ENCODE peak calls at places on chromosomes 1 and 21, in five cellular contexts. Q, L, N, W and X are unnamed samples. For H3K79me2, the result is how much of the 10 kb centered on the place peaks cover.

GRCh38 chr1:223266632-223267172 is 97.3 kb downstream of the SUSD4 start:
- DNase-seq in L (no peak), Q (no peak), W (no peak), N (no peak), X (no peak)

GRCh38 chr1:192453360-192454045 is 122.1 kb upstream of the RGS1 start:
- DNase-seq in Q (no peak), W (no peak), N (no peak), L (no peak), X (no peak)

GRCh38 chr1:168520832-168521231 is 23.0 kb downstream of the XCL2 start:
- DNase-seq in N (no peak), W (no peak), L (no peak), Q (no peak), X (no peak)

GRCh38 chr1:6273380-6273891 is 12.5 kb upstream of the GPR153 start:
- DNase-seq in Q (peak), L (no peak), W (no peak), N (no peak), X (peak)

GRCh38 chr1:221347706-221348105 is 394.2 kb downstream of the DUSP10 start:
- DNase-seq in Q (no peak), N (no peak), L (peak), W (no peak), X (no peak)

GRCh38 chr21:35212393-35213127 is 163.5 kb upstream of the RUNX1 start:
- DNase-seq in W (no peak), N (no peak), L (no peak), Q (no peak), X (no peak)

GRCh38 chr1:178727014-178727895 is 2.2 kb downstream of the RALGPS2 start:
- DNase-seq in N (no peak), L (no peak), Q (no peak), W (no peak), X (no peak)

GRCh38 chr1:99661780-99662179 is 15.9 kb downstream of the PALMD start:
- DNase-seq in L (no peak), N (no peak), Q (no peak), W (no peak), X (no peak)

GRCh38 chr21:21367583-21367982 is 369.4 kb downstream of the NCAM2 start:
- DNase-seq in W (no peak), L (no peak), Q (no peak), N (no peak), X (no peak)

GRCh38 chr1:218259800-218260199 is 25.3 kb upstream of the RRP15 start:
- DNase-seq in N (no peak), Q (peak), L (peak), W (no peak), X (peak)

GRCh38 chr1:200336901-200337391 is 72.9 kb downstream of the ZNF281 start:
- DNase-seq in N (no peak), W (no peak), L (no peak), Q (no peak), X (no peak)

GRCh38 chr1:66436378-66437135 is 97.4 kb upstream of the SGIP1 start:
- DNase-seq in W (peak), N (no peak), L (no peak), Q (no peak), X (peak)

GRCh38 chr21:36584980-36585940 is 105.3 kb upstream of the CLDN14 start:
- DNase-seq in W (no peak), L (no peak), Q (no peak), N (no peak), X (peak)

GRCh38 chr1:2590233-2591141 is 3.9 kb downstream of the PRXL2B start:
- DNase-seq in W (no peak), L (no peak), N (no peak), Q (no peak), X (no peak)

GRCh38 chr1:151995774-151996173 is 2.1 kb upstream of the S100A10 start:
- DNase-seq in W (no peak), L (no peak), N (no peak), Q (no peak), X (no peak)

GRCh38 chr21:31108969-31109368 is 70.7 kb upstream of the KRTAP19-8 start:
- DNase-seq in N (no peak), Q (no peak), W (no peak), L (no peak), X (peak)

GRCh38 chr21:15014220-15014619 is 50.6 kb downstream of the NRIP1 start:
- DNase-seq in N (no peak), Q (no peak), W (no peak), L (no peak), X (no peak)

GRCh38 chr1:180732866-180733265 is 101.0 kb downstream of the XPR1 start:
- DNase-seq in N (no peak), Q (no peak), L (no peak), W (no peak), X (no peak)

GRCh38 chr1:155207578-155208405 is at the start of gene THBS3:
- DNase-seq in W (no peak), L (no peak), Q (peak), N (no peak), X (peak)

GRCh38 chr1:22342734-22343191 is 108.9 kb upstream of the ZBTB40 start:
- DNase-seq in W (no peak), N (no peak), Q (no peak), L (no peak), X (no peak)

GRCh38 chr1:153832293-153832692 is 57.1 kb downstream of the SLC27A3 start:
- DNase-seq in L (no peak), W (no peak), Q (no peak), N (no peak), X (no peak)
- H3K79me2 ChIP-seq in L (under half), W (under half), Q (under half), N (under half), X (under half)

GRCh38 chr1:198669023-198669698 is 30.3 kb downstream of the PTPRC start:
- DNase-seq in N (no peak), W (peak), Q (peak), L (peak), X (no peak)
- TF ChIP-seq CREB1 in N (no peak), W (no peak), Q (no peak), L (no peak), X (no peak)

GRCh38 chr1:111755321-111756123 is at the start of gene DDX20:
- DNase-seq in Q (peak), N (no peak), W (peak), L (peak), X (peak)
- H3K79me2 ChIP-seq in Q (under half), N (under half), W (under half), L (under half), X (under half)

GRCh38 chr1:98315309-98315708 is 346.2 kb upstream of the SNX7 start:
- DNase-seq in W (no peak), N (no peak), Q (no peak), L (no peak), X (no peak)
- TF ChIP-seq CREB1 in W (no peak), N (no peak), Q (no peak), L (no peak), X (no peak)

GRCh38 chr1:26297057-26297790 is 9.2 kb downstream of the UBXN11 start:
- DNase-seq in Q (no peak), W (no peak), L (no peak), N (no peak), X (no peak)
- H3K79me2 ChIP-seq in Q (under half), W (under half), L (under half), N (under half), X (under half)

GRCh38 chr1:209875510-209875909 is 47.7 kb downstream of the UTP25 start:
- DNase-seq in L (peak), N (no peak), Q (no peak), W (no peak), X (peak)
- TF ChIP-seq CREB1 in L (no peak), N (no peak), Q (no peak), W (no peak), X (no peak)

DNA sequence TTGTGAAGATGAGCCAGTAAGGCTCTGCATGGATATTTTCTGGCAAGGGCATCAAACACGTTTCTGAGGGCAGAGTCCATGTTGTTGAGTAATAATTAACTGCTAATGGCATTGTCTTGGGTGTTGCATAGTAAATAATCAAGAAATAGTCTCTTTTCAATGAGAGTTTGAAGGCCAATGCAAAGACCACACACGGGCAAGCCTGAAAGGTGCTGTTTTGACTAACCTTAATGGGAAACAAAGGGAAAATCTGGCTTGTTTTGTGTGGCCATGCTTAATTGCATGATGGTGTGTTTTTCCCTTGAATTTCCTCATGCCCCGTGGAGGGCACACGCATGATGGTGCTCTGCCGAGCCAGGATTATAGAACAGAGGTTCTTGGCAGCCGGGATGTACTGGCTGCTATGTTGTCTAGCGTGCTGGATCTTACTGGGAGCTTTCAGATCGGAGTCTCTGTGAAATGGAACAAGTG is 127.6 kb downstream of the NOS1AP start:
- DNase-seq in L (peak), N (no peak), W (no peak), Q (no peak), X (no peak)
- H3K79me2 ChIP-seq in L (half or more), N (under half), W (under half), Q (under half), X (half or more)

DNA sequence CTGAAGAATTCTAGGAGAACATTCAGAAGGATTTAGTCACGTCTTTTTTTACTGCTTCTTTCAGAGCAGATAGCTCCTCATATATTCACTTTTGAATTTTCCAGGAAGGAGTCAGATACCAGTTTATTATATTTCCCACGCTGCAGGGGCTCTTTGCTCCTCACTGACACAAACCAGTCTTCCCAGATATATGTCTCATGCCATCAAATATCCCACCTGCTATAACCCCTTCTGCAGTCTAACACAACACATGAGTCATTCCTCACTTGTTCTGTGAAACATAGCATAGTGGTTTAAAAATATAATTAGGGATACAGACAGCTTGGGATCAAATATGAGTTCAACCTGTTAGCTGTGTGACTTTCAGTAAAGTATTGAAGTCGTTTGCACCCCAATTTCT is 251.7 kb upstream of the DPYD start:
- DNase-seq in N (no peak), W (no peak), L (no peak), Q (no peak), X (no peak)
- TF ChIP-seq CREB1 in N (no peak), W (no peak), L (no peak), Q (no peak), X (no peak)